ENCODE peak calls at places on chromosomes 5 and 9, in six cellular contexts. T is mesendoderm, F is IMR-90, P is neuronal stem cell, O is trophoblast cell, Q is H1. E is an unnamed sample.

GRCh38 chr5:148075529-148075928 is 11.7 kb downstream of the SPINK5 start:
- DNase-seq in T (no peak), F (no peak), P (no peak), O (no peak), Q (no peak), E (no peak)

GRCh38 chr5:179242676-179243075 is 102.6 kb downstream of the ADAMTS2 start:
- DNase-seq in T (no peak), F (no peak), P (no peak), O (no peak), Q (no peak), E (no peak)

GRCh38 chr5:133155326-133155969 is 103.6 kb downstream of the HSPA4 start:
- DNase-seq in T (no peak), F (no peak), P (no peak), O (no peak), Q (no peak), E (no peak)

GRCh38 chr5:133924221-133924920 is 44.1 kb downstream of the C5orf15 start:
- DNase-seq in T (peak; percentile 72), F (no peak), P (no peak), O (peak; percentile 15), Q (no peak), E (no peak)

GRCh38 chr9:438961-439768 is 224.5 kb downstream of the DOCK8 start:
- DNase-seq in T (no peak), F (no peak), P (no peak), O (peak; percentile 30), Q (no peak), E (no peak)

GRCh38 chr5:69517763-69518212 is 25.2 kb downstream of the OCLN start:
- DNase-seq in T (peak; percentile 22), F (peak; percentile 40), P (no peak), O (no peak), Q (no peak), E (peak; percentile 54)

GRCh38 chr5:138948391-138949222 is 73.5 kb upstream of the LRRTM2 start:
- DNase-seq in T (no peak), F (no peak), P (no peak), O (no peak), Q (no peak), E (no peak)

GRCh38 chr5:103450333-103451061 is 112.1 kb downstream of the NUDT12 start:
- DNase-seq in T (peak; percentile 25), F (peak; percentile 88), P (no peak), O (peak; percentile 94), Q (no peak), E (peak; percentile 58)

GRCh38 chr5:72268753-72269410 is 51.2 kb downstream of the MRPS27 start:
- DNase-seq in T (peak; percentile 85), F (peak; percentile 43), P (peak; percentile 53), O (peak; percentile 98), Q (peak; percentile 58), E (peak; percentile 51)
- H3K4me3 ChIP-seq in T (no peak overlapping the region), F (no peak overlapping the region), P (no peak overlapping the region), O (no peak overlapping the region), Q (no peak overlapping the region), E (no peak overlapping the region)

GRCh38 chr5:34480810-34481528 is 175.2 kb upstream of the RAI14 start:
- DNase-seq in T (no peak), F (no peak), P (no peak), O (no peak), Q (no peak), E (no peak)

GRCh38 chr5:34469971-34470370 is 186.2 kb upstream of the RAI14 start:
- DNase-seq in T (no peak), F (no peak), P (no peak), O (peak; percentile 65), Q (no peak), E (no peak)

GRCh38 chr5:34474573-34475021 is 181.5 kb upstream of the RAI14 start:
- DNase-seq in T (peak; percentile 80), F (peak; percentile 77), P (peak; percentile 52), O (peak; percentile 81), Q (no peak), E (peak; percentile 66)

GRCh38 chr5:34476941-34477565 is 179.1 kb upstream of the RAI14 start:
- DNase-seq in T (no peak), F (no peak), P (no peak), O (no peak), Q (no peak), E (no peak)

DNA sequence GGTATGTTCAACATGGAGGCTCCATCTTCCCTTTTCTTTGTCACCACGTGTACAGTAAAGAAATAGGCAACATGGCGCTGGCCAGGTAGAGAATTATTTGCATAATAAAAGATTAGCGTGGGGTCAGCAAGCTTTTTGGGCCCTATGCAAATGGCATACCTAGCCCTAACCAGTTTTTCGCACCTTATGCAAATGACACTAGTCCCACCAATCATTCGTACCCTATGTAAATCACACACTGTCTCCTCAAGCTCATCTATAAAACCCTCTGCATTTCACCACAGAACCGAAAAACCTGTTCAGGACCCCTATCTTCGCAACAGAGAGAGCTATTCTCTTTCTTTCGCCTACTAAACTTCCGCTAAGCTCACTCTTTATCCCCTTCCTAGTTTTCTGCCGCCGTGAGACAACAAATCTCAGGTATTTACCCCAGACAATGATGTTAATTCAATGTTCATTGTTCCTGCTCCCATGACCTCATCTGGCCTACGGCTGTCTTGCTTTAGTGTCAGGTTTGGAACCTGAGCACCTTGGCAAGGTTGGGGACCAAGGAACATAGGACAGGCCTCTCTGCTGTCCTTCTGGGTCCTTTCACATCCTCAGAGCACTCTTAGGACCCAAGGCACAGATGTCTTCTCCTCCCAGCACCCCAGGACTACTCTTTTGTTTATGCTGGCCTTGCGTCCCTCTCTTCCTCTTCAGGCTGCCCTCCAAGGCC is 180.7 kb upstream of the RAI14 start:
- DNase-seq in T (peak; percentile 91), F (no peak), P (no peak), O (no peak), Q (no peak), E (no peak)
- H2BK120ac ChIP-seq in T (no peak overlapping the region), F (no peak overlapping the region), P (no peak overlapping the region), O (no peak overlapping the region), Q (peak overlapping the region; percentile 45), E (no peak overlapping the region)

DNA sequence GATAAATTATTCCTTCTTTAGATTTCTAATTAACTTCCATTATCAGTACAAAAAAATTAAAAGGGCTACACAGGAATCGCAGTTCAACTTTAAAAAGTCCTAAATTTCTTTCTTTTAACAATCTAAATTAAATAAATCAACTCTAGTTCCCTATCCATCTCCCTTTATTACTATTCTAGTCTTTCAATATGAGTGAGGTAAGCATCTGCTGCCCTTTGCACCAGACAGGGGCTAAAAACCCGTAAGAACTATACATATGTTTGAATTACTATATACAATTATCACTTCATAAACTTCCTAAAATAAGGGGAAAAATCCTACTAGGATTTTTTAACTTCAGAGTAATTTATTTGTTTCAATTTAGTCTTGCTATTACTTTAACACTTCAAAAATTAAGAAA is 145.6 kb downstream of the SSBP2 start:
- DNase-seq in T (no peak), F (no peak), P (no peak), O (no peak), Q (no peak), E (no peak)
- H3K4me3 ChIP-seq in T (no peak overlapping the region), F (no peak overlapping the region), P (no peak overlapping the region), O (no peak overlapping the region), Q (no peak overlapping the region), E (no peak overlapping the region)

GRCh38 chr9:129460323-129461261 is 160.3 kb downstream of the C9orf50 start:
- DNase-seq in T (peak; percentile 100), F (peak; percentile 98), P (peak; percentile 99), O (peak; percentile 96), Q (peak; percentile 83), E (peak; percentile 99)
- H2BK120ac ChIP-seq in T (peak overlapping the region; percentile 91), F (peak overlapping the region; percentile 95), P (peak overlapping the region; percentile 90), O (peak overlapping the region; percentile 99), Q (peak overlapping the region; percentile 47), E (peak overlapping the region; percentile 99)

DNA sequence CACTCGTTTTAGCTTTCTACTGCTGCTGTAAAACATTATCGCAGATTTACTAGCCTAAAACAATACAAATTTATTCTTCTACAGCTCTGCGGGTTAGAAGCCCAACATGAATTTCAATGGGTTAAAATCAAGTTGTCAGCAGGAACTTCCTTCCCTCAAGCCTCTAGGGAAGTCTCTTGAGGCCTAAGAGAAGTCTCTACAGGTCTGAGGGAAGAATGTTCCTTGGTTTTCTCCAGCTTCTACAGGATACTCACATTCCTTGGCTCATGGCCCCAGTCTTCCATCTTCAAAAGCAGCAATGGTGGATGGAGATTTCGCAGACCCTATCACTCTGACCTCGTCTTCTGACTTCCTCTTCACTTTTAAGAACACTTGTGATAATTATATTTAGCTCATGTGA is 21.6 kb upstream of the SSBP2 start:
- DNase-seq in T (no peak), F (no peak), P (no peak), O (no peak), Q (no peak), E (no peak)
- H3K4me3 ChIP-seq in T (no peak overlapping the region), F (no peak overlapping the region), P (no peak overlapping the region), O (no peak overlapping the region), Q (no peak overlapping the region), E (no peak overlapping the region)

E was measured in mesenchymal stem cell.